ENCODE peak calls at places on chromosome 17, in six cellular contexts. One of them, this sample, is unnamed.

GRCh38 chr17:40602445-40603443 is 37.5 kb upstream of the CCR7 start:
- DNase-seq in activated naive CD4-positive, alpha-beta T cell treated with Interleukin-2 at 50 U/mL for 16 hours: peak; percentile 81
- DNase-seq in dorsolateral prefrontal cortex: no peak
- DNase-seq in CD8-positive, alpha-beta T cell: peak; percentile 79
- DNase-seq in cardiac fibroblast: no peak
- DNase-seq in activated CD8-positive, alpha-beta T cell treated with anti-CD3 and anti-CD28 coated beads for 36 hours: peak; percentile 92
- DNase-seq in this sample: no peak

GRCh38 chr17:1108560-1108809 is 71.3 kb downstream of the ABR start:
- DNase-seq in activated naive CD4-positive, alpha-beta T cell treated with Interleukin-2 at 50 U/mL for 16 hours: no peak
- DNase-seq in dorsolateral prefrontal cortex: no peak
- DNase-seq in CD8-positive, alpha-beta T cell: no peak
- DNase-seq in cardiac fibroblast: no peak
- DNase-seq in activated CD8-positive, alpha-beta T cell treated with anti-CD3 and anti-CD28 coated beads for 36 hours: no peak
- DNase-seq in this sample: no peak

GRCh38 chr17:948284-948852 is 31.2 kb downstream of the NXN start:
- DNase-seq in activated naive CD4-positive, alpha-beta T cell treated with Interleukin-2 at 50 U/mL for 16 hours: no peak
- DNase-seq in dorsolateral prefrontal cortex: no peak
- DNase-seq in CD8-positive, alpha-beta T cell: no peak
- DNase-seq in cardiac fibroblast: no peak
- DNase-seq in activated CD8-positive, alpha-beta T cell treated with anti-CD3 and anti-CD28 coated beads for 36 hours: no peak
- DNase-seq in this sample: no peak

GRCh38 chr17:8015957-8016631 is 13.7 kb downstream of the GUCY2D start:
- DNase-seq in activated naive CD4-positive, alpha-beta T cell treated with Interleukin-2 at 50 U/mL for 16 hours: peak; percentile 15
- DNase-seq in dorsolateral prefrontal cortex: no peak
- DNase-seq in CD8-positive, alpha-beta T cell: no peak
- DNase-seq in cardiac fibroblast: no peak
- DNase-seq in activated CD8-positive, alpha-beta T cell treated with anti-CD3 and anti-CD28 coated beads for 36 hours: peak; percentile 38
- DNase-seq in this sample: no peak

GRCh38 chr17:74569392-74570003 is 2.2 kb upstream of the CD300H start:
- DNase-seq in activated naive CD4-positive, alpha-beta T cell treated with Interleukin-2 at 50 U/mL for 16 hours: no peak
- DNase-seq in dorsolateral prefrontal cortex: no peak
- DNase-seq in CD8-positive, alpha-beta T cell: no peak
- DNase-seq in cardiac fibroblast: peak; percentile 97
- DNase-seq in activated CD8-positive, alpha-beta T cell treated with anti-CD3 and anti-CD28 coated beads for 36 hours: peak; percentile 53
- DNase-seq in this sample: no peak

GRCh38 chr17:50675190-50675589 is 32.5 kb downstream of the ANKRD40 start:
- DNase-seq in activated naive CD4-positive, alpha-beta T cell treated with Interleukin-2 at 50 U/mL for 16 hours: no peak
- DNase-seq in dorsolateral prefrontal cortex: no peak
- DNase-seq in CD8-positive, alpha-beta T cell: no peak
- DNase-seq in cardiac fibroblast: no peak
- DNase-seq in activated CD8-positive, alpha-beta T cell treated with anti-CD3 and anti-CD28 coated beads for 36 hours: no peak
- DNase-seq in this sample: no peak

GRCh38 chr17:38604479-38605229 is 1.1 kb downstream of the SRCIN1 start:
- DNase-seq in activated naive CD4-positive, alpha-beta T cell treated with Interleukin-2 at 50 U/mL for 16 hours: peak; percentile 23
- DNase-seq in dorsolateral prefrontal cortex: peak; percentile 83
- DNase-seq in CD8-positive, alpha-beta T cell: no peak
- DNase-seq in cardiac fibroblast: no peak
- DNase-seq in activated CD8-positive, alpha-beta T cell treated with anti-CD3 and anti-CD28 coated beads for 36 hours: peak; percentile 58
- DNase-seq in this sample: no peak

GRCh38 chr17:60229189-60229802 is 79.5 kb downstream of the CA4 start:
- DNase-seq in activated naive CD4-positive, alpha-beta T cell treated with Interleukin-2 at 50 U/mL for 16 hours: no peak
- DNase-seq in dorsolateral prefrontal cortex: no peak
- DNase-seq in CD8-positive, alpha-beta T cell: no peak
- DNase-seq in cardiac fibroblast: no peak
- DNase-seq in activated CD8-positive, alpha-beta T cell treated with anti-CD3 and anti-CD28 coated beads for 36 hours: no peak
- DNase-seq in this sample: no peak

GRCh38 chr17:55433029-55433628 is 11.5 kb upstream of the MMD start:
- DNase-seq in activated naive CD4-positive, alpha-beta T cell treated with Interleukin-2 at 50 U/mL for 16 hours: no peak
- DNase-seq in dorsolateral prefrontal cortex: no peak
- DNase-seq in CD8-positive, alpha-beta T cell: no peak
- DNase-seq in cardiac fibroblast: peak; percentile 49
- DNase-seq in activated CD8-positive, alpha-beta T cell treated with anti-CD3 and anti-CD28 coated beads for 36 hours: no peak
- DNase-seq in this sample: no peak

GRCh38 chr17:75459590-75460267 is 3.3 kb downstream of the TMEM94 start:
- DNase-seq in activated naive CD4-positive, alpha-beta T cell treated with Interleukin-2 at 50 U/mL for 16 hours: no peak
- DNase-seq in dorsolateral prefrontal cortex: no peak
- DNase-seq in CD8-positive, alpha-beta T cell: no peak
- DNase-seq in cardiac fibroblast: no peak
- DNase-seq in activated CD8-positive, alpha-beta T cell treated with anti-CD3 and anti-CD28 coated beads for 36 hours: no peak
- DNase-seq in this sample: no peak

GRCh38 chr17:37107406-37108083 is 158.8 kb downstream of the AATF start:
- DNase-seq in activated naive CD4-positive, alpha-beta T cell treated with Interleukin-2 at 50 U/mL for 16 hours: no peak
- DNase-seq in dorsolateral prefrontal cortex: peak; percentile 79
- DNase-seq in CD8-positive, alpha-beta T cell: no peak
- DNase-seq in cardiac fibroblast: peak; percentile 58
- DNase-seq in activated CD8-positive, alpha-beta T cell treated with anti-CD3 and anti-CD28 coated beads for 36 hours: no peak
- DNase-seq in this sample: no peak

GRCh38 chr17:82703935-82704865 is 5.7 kb upstream of the RAB40B start:
- DNase-seq in activated naive CD4-positive, alpha-beta T cell treated with Interleukin-2 at 50 U/mL for 16 hours: no peak
- DNase-seq in dorsolateral prefrontal cortex: no peak
- DNase-seq in CD8-positive, alpha-beta T cell: no peak
- DNase-seq in cardiac fibroblast: no peak
- DNase-seq in activated CD8-positive, alpha-beta T cell treated with anti-CD3 and anti-CD28 coated beads for 36 hours: no peak
- DNase-seq in this sample: no peak

GRCh38 chr17:51087072-51087757 is 33.5 kb downstream of the SPAG9 start:
- DNase-seq in activated naive CD4-positive, alpha-beta T cell treated with Interleukin-2 at 50 U/mL for 16 hours: no peak
- DNase-seq in dorsolateral prefrontal cortex: no peak
- DNase-seq in CD8-positive, alpha-beta T cell: no peak
- DNase-seq in cardiac fibroblast: no peak
- DNase-seq in activated CD8-positive, alpha-beta T cell treated with anti-CD3 and anti-CD28 coated beads for 36 hours: no peak
- DNase-seq in this sample: no peak

GRCh38 chr17:49549691-49550678 is 25.7 kb upstream of the NXPH3 start:
- DNase-seq in activated naive CD4-positive, alpha-beta T cell treated with Interleukin-2 at 50 U/mL for 16 hours: no peak
- DNase-seq in dorsolateral prefrontal cortex: no peak
- DNase-seq in CD8-positive, alpha-beta T cell: no peak
- DNase-seq in cardiac fibroblast: no peak
- DNase-seq in activated CD8-positive, alpha-beta T cell treated with anti-CD3 and anti-CD28 coated beads for 36 hours: no peak
- DNase-seq in this sample: no peak

GRCh38 chr17:57773557-57773956 is 28.5 kb upstream of the CCDC182 start:
- DNase-seq in activated naive CD4-positive, alpha-beta T cell treated with Interleukin-2 at 50 U/mL for 16 hours: no peak
- DNase-seq in dorsolateral prefrontal cortex: no peak
- DNase-seq in CD8-positive, alpha-beta T cell: no peak
- DNase-seq in cardiac fibroblast: no peak
- DNase-seq in activated CD8-positive, alpha-beta T cell treated with anti-CD3 and anti-CD28 coated beads for 36 hours: no peak
- DNase-seq in this sample: no peak

GRCh38 chr17:56809820-56810179 is 23.9 kb downstream of the C17orf67 start:
- DNase-seq in activated naive CD4-positive, alpha-beta T cell treated with Interleukin-2 at 50 U/mL for 16 hours: no peak
- DNase-seq in dorsolateral prefrontal cortex: no peak
- DNase-seq in CD8-positive, alpha-beta T cell: no peak
- DNase-seq in cardiac fibroblast: no peak
- DNase-seq in activated CD8-positive, alpha-beta T cell treated with anti-CD3 and anti-CD28 coated beads for 36 hours: no peak
- DNase-seq in this sample: no peak

GRCh38 chr17:199806-200603 is 18.6 kb upstream of the DOC2B start:
- DNase-seq in activated naive CD4-positive, alpha-beta T cell treated with Interleukin-2 at 50 U/mL for 16 hours: no peak
- DNase-seq in dorsolateral prefrontal cortex: no peak
- DNase-seq in CD8-positive, alpha-beta T cell: no peak
- DNase-seq in cardiac fibroblast: peak; percentile 10
- DNase-seq in activated CD8-positive, alpha-beta T cell treated with anti-CD3 and anti-CD28 coated beads for 36 hours: no peak
- DNase-seq in this sample: no peak

GRCh38 chr17:47286198-47286914 is 32.7 kb downstream of the ITGB3 start:
- DNase-seq in activated naive CD4-positive, alpha-beta T cell treated with Interleukin-2 at 50 U/mL for 16 hours: no peak
- DNase-seq in dorsolateral prefrontal cortex: no peak
- DNase-seq in CD8-positive, alpha-beta T cell: no peak
- DNase-seq in cardiac fibroblast: no peak
- DNase-seq in activated CD8-positive, alpha-beta T cell treated with anti-CD3 and anti-CD28 coated beads for 36 hours: no peak
- DNase-seq in this sample: peak; percentile 71

GRCh38 chr17:75010683-75011406 is 1.6 kb upstream of the MRPL58 start:
- DNase-seq in activated naive CD4-positive, alpha-beta T cell treated with Interleukin-2 at 50 U/mL for 16 hours: no peak
- DNase-seq in dorsolateral prefrontal cortex: no peak
- DNase-seq in CD8-positive, alpha-beta T cell: no peak
- DNase-seq in cardiac fibroblast: peak; percentile 48
- DNase-seq in activated CD8-positive, alpha-beta T cell treated with anti-CD3 and anti-CD28 coated beads for 36 hours: peak; percentile 31
- DNase-seq in this sample: no peak

GRCh38 chr17:49515196-49515770 is 20.2 kb downstream of the NGFR start:
- DNase-seq in activated naive CD4-positive, alpha-beta T cell treated with Interleukin-2 at 50 U/mL for 16 hours: no peak
- DNase-seq in dorsolateral prefrontal cortex: peak; percentile 63
- DNase-seq in CD8-positive, alpha-beta T cell: no peak
- DNase-seq in cardiac fibroblast: peak; percentile 99
- DNase-seq in activated CD8-positive, alpha-beta T cell treated with anti-CD3 and anti-CD28 coated beads for 36 hours: no peak
- DNase-seq in this sample: no peak

This sample was measured in naive B cell.